ENCODE peak calls at places on chromosomes 11 and 22, in eight cellular contexts. T is tibial artery, V is cardiac muscle cell, C is lung, B is lower lobe of right lung, Z is keratinocyte, G is neural progenitor cell, P is heart right ventricle. Q is an unnamed sample.

GRCh38 chr11:45616802-45617549 is 48.4 kb downstream of the CHST1 start:
- DNase-seq in T (no peak), V (no peak), C (no peak), B (no peak), Z (no peak), G (no peak), P (no peak), Q (no peak)

GRCh38 chr22:39735776-39736175 is 157.8 kb downstream of the ENTHD1 start:
- DNase-seq in T (no peak), V (no peak), C (no peak), B (no peak), Z (no peak), G (no peak), P (no peak), Q (no peak)

GRCh38 chr11:131907371-131907770 is 537.0 kb downstream of the NTM start:
- DNase-seq in T (no peak), V (no peak), C (no peak), B (no peak), Z (no peak), G (no peak), P (no peak), Q (no peak)

GRCh38 chr11:8070417-8071101 is 10.5 kb upstream of the TUB start:
- DNase-seq in T (peak; percentile 20), V (peak; percentile 64), C (no peak), B (no peak), Z (no peak), G (peak; percentile 45), P (no peak), Q (no peak)

GRCh38 chr22:27133951-27134664 is 476.7 kb downstream of the MIAT start:
- DNase-seq in T (peak; percentile 77), V (no peak), C (peak; percentile 38), B (no peak), Z (peak; percentile 66), G (no peak), P (no peak), Q (no peak)

GRCh38 chr22:37069719-37070118 is 18.2 kb downstream of the KCTD17 start:
- DNase-seq in T (no peak), V (no peak), C (no peak), B (no peak), Z (no peak), G (no peak), P (no peak), Q (no peak)

GRCh38 chr22:29695129-29695926 is 24.5 kb upstream of the CABP7 start:
- DNase-seq in T (no peak), V (no peak), C (no peak), B (no peak), Z (peak; percentile 30), G (no peak), P (no peak), Q (no peak)

GRCh38 chr11:34616086-34616485 is 4.8 kb upstream of the EHF start:
- DNase-seq in T (no peak), V (no peak), C (no peak), B (no peak), Z (no peak), G (no peak), P (no peak), Q (no peak)

GRCh38 chr11:85776951-85777602 is 33.9 kb downstream of the SYTL2 start:
- DNase-seq in T (no peak), V (no peak), C (no peak), B (no peak), Z (no peak), G (no peak), P (no peak), Q (no peak)

GRCh38 chr11:14969922-14970323 is 2.2 kb downstream of the CALCA start:
- DNase-seq in T (no peak), V (peak; percentile 68), C (no peak), B (no peak), Z (no peak), G (peak; percentile 86), P (peak; percentile 28), Q (no peak)

GRCh38 chr22:44362249-44363040 is 49.7 kb upstream of the SHISAL1 start:
- DNase-seq in T (no peak), V (no peak), C (no peak), B (peak; percentile 5), Z (no peak), G (no peak), P (peak; percentile 1), Q (no peak)

GRCh38 chr11:3639841-3640240 is 2.0 kb downstream of the ART5 start:
- DNase-seq in T (no peak), V (no peak), C (no peak), B (no peak), Z (no peak), G (no peak), P (no peak), Q (no peak)

GRCh38 chr11:29251738-29252137 is 765.1 kb downstream of the KCNA4 start:
- DNase-seq in T (no peak), V (no peak), C (no peak), B (no peak), Z (no peak), G (no peak), P (no peak), Q (no peak)

GRCh38 chr22:24823787-24824186 is 17.8 kb downstream of the SGSM1 start:
- DNase-seq in T (no peak), V (no peak), C (no peak), B (no peak), Z (no peak), G (no peak), P (no peak), Q (no peak)

GRCh38 chr22:36768616-36769015 is 7.3 kb downstream of the IFT27 start:
- DNase-seq in T (no peak), V (no peak), C (no peak), B (no peak), Z (no peak), G (no peak), P (no peak), Q (no peak)

DNA sequence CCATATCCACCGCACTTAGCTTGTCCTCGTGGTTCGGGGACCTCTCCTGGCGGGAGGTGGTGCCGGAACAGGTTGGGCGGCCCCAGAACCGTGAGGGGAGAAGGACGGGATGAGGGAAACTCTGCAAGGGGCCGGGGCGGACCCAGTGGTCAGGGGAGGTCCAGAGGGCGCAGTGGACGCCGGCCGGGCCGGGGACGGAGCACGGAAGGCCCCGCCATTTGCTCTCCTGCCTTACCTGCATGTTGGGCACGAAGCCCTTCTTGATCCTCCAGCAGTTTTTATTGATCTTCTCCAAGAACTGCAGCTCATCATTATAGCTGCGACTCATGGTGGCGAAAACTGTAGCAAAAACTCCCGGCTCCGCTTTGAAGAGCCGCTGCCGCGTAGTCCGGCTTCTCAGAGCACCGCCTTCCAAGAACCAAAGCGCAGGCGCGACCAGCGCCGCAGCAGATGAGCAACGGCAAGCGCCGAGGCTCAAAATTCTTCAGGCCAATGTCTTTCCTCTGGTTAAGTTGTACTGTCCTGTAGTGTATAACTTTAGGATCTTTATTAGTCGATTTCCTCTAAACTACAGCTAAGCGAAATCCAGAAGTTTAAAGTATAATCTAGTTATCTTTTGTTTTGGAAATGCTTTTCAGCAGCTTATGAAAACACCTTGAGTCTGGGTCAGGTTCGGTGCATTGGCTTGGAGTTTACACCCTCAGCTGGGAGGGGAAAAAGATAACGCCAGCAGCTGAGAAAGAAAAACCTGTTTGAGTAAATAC is at the start of gene RTCB:
- DNase-seq in T (peak; percentile 91), V (peak; percentile 92), C (peak; percentile 90), B (peak; percentile 93), Z (peak; percentile 52), G (peak; percentile 94), P (peak; percentile 95), Q (peak; percentile 96)
- TF ChIP-seq CTCF in T (no peak), V (no peak), C (no peak), B (no peak), Z (no peak), G (peak; percentile 5), P (no peak), Q (no peak)

GRCh38 chr11:68016161-68016903 is 6.2 kb downstream of the ALDH3B1 start:
- DNase-seq in T (no peak), V (no peak), C (no peak), B (no peak), Z (no peak), G (no peak), P (no peak), Q (no peak)
- H3K4me1 ChIP-seq in T (peaks cover 4% of the 10 kb centered on the region), V (no peaks in the 10 kb centered on the region), C (peaks cover 15% of the 10 kb centered on the region), B (peaks cover 63% of the 10 kb centered on the region), Z (peaks cover 29% of the 10 kb centered on the region), G (peaks cover 9% of the 10 kb centered on the region), P (no peaks in the 10 kb centered on the region), Q (peaks cover 21% of the 10 kb centered on the region)

GRCh38 chr11:59607703-59608454 is 7.7 kb downstream of the OSBP start:
- DNase-seq in T (no peak), V (no peak), C (no peak), B (no peak), Z (no peak), G (no peak), P (no peak), Q (no peak)

GRCh38 chr11:59611570-59612565 is 3.7 kb downstream of the OSBP start:
- DNase-seq in T (no peak), V (peak; percentile 56), C (no peak), B (no peak), Z (no peak), G (no peak), P (no peak), Q (no peak)

GRCh38 chr11:59615132-59615636 is 390 bp downstream of the OSBP start:
- DNase-seq in T (peak; percentile 30), V (no peak), C (peak; percentile 72), B (peak; percentile 83), Z (no peak), G (no peak), P (peak; percentile 43), Q (peak; percentile 77)

GRCh38 chr11:59614277-59615131 is 1.1 kb downstream of the OSBP start:
- DNase-seq in T (no peak), V (no peak), C (no peak), B (no peak), Z (no peak), G (no peak), P (no peak), Q (no peak)

GRCh38 chr11:59610289-59610688 is 5.3 kb downstream of the OSBP start:
- DNase-seq in T (no peak), V (no peak), C (no peak), B (no peak), Z (no peak), G (no peak), P (no peak), Q (no peak)
- H3K4me3 ChIP-seq in T (no peak overlapping the region), V (no peak overlapping the region), C (no peak overlapping the region), B (no peak overlapping the region), Z (no peak overlapping the region), G (no peak overlapping the region), P (no peak overlapping the region), Q (no peak overlapping the region)

GRCh38 chr11:75144716-75145014 is 6.2 kb upstream of the SLCO2B1 start:
- DNase-seq in T (no peak), V (no peak), C (no peak), B (no peak), Z (no peak), G (no peak), P (no peak), Q (no peak)
- TF ChIP-seq CTCF in T (no peak), V (no peak), C (no peak), B (no peak), Z (no peak), G (no peak), P (no peak), Q (no peak)

DNA sequence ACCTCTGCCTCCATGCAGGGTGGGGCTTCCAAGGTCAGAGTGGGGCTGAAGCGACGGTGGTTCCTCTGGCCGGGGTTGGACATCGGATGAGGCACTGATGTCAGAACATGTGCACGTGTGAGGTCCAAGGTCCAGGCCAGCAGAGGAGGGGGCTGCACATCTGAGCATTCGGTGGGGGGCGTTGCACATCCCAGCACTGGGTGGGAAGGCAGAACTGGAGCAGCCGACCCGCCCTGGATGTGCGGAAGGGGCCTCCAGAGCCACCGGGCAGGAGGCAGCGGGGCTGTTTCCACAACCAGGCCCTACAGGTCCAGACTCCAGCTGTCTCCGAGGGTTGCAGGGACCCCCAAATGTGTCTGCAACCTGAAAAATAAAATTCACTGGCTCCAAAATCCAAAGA is 271.0 kb downstream of the CTTN start:
- DNase-seq in T (no peak), V (no peak), C (no peak), B (no peak), Z (no peak), G (no peak), P (no peak), Q (no peak)
- H3K4me1 ChIP-seq in T (no peaks in the 10 kb centered on the region), V (no peaks in the 10 kb centered on the region), C (peaks cover 4% of the 10 kb centered on the region), B (no peaks in the 10 kb centered on the region), Z (no peaks in the 10 kb centered on the region), G (peaks cover 4% of the 10 kb centered on the region), P (no peaks in the 10 kb centered on the region), Q (no peaks in the 10 kb centered on the region)